ENCODE peak calls at places on chromosomes 3 and 15, in five cellular contexts. One of them, this sample, is unnamed.

GRCh38 chr3:151356791-151357460 is 27.6 kb upstream of the P2RY13 start:
- DNase-seq in GM12878: no peak
- DNase-seq in H1: no peak
- DNase-seq in HepG2: no peak
- DNase-seq in K562: no peak
- DNase-seq in this sample: no peak

GRCh38 chr3:112958749-112959560 is 15.9 kb downstream of the CD200R1 start:
- DNase-seq in HepG2: no peak
- DNase-seq in K562: no peak
- DNase-seq in H1: no peak
- DNase-seq in GM12878: no peak
- DNase-seq in this sample: no peak

GRCh38 chr3:29695201-29695904 is 414.5 kb downstream of the RBMS3 start:
- DNase-seq in H1: no peak
- DNase-seq in GM12878: no peak
- DNase-seq in HepG2: no peak
- DNase-seq in K562: no peak
- DNase-seq in this sample: no peak

GRCh38 chr3:190225186-190225692 is 97.0 kb downstream of the CLDN1 start:
- DNase-seq in H1: no peak
- DNase-seq in K562: no peak
- DNase-seq in HepG2: peak; percentile 29
- DNase-seq in GM12878: no peak
- DNase-seq in this sample: peak; percentile 10

GRCh38 chr15:101694261-101694660 is 30.0 kb downstream of the TARS3 start:
- DNase-seq in H1: no peak
- DNase-seq in K562: no peak
- DNase-seq in HepG2: no peak
- DNase-seq in GM12878: no peak
- DNase-seq in this sample: no peak

GRCh38 chr3:188234172-188234571 is 80.2 kb downstream of the LPP start:
- DNase-seq in GM12878: no peak
- DNase-seq in HepG2: no peak
- DNase-seq in H1: no peak
- DNase-seq in K562: no peak
- DNase-seq in this sample: no peak

GRCh38 chr3:112773864-112774263 is 72.8 kb downstream of the CD200R1L start:
- DNase-seq in HepG2: no peak
- DNase-seq in H1: no peak
- DNase-seq in K562: no peak
- DNase-seq in GM12878: peak; percentile 40
- DNase-seq in this sample: no peak

GRCh38 chr3:27049792-27050191 is 319.4 kb downstream of the NEK10 start:
- DNase-seq in K562: no peak
- DNase-seq in H1: no peak
- DNase-seq in HepG2: no peak
- DNase-seq in GM12878: peak; percentile 3
- DNase-seq in this sample: no peak

GRCh38 chr3:139423232-139423631 is 33.8 kb upstream of the COPB2 start:
- DNase-seq in K562: no peak
- DNase-seq in HepG2: no peak
- DNase-seq in GM12878: no peak
- DNase-seq in H1: no peak
- DNase-seq in this sample: no peak

GRCh38 chr3:170476291-170476690 is 57.6 kb downstream of the CLDN11 start:
- DNase-seq in H1: no peak
- DNase-seq in K562: no peak
- DNase-seq in HepG2: no peak
- DNase-seq in GM12878: no peak
- DNase-seq in this sample: no peak

GRCh38 chr15:61103026-61103425 is 126.1 kb downstream of the RORA start:
- DNase-seq in GM12878: no peak
- DNase-seq in K562: no peak
- DNase-seq in HepG2: no peak
- DNase-seq in H1: no peak
- DNase-seq in this sample: no peak

GRCh38 chr3:13584427-13584891 is 35.5 kb downstream of the FBLN2 start:
- DNase-seq in GM12878: no peak
- DNase-seq in K562: no peak
- DNase-seq in HepG2: no peak
- DNase-seq in H1: no peak
- DNase-seq in this sample: no peak

GRCh38 chr15:85541744-85542143 is 161.3 kb downstream of the AKAP13 start:
- DNase-seq in K562: no peak
- DNase-seq in HepG2: no peak
- DNase-seq in H1: no peak
- DNase-seq in GM12878: no peak
- DNase-seq in this sample: no peak

GRCh38 chr3:43481325-43481860 is 140.4 kb downstream of the ANO10 start:
- DNase-seq in H1: peak; percentile 23
- DNase-seq in K562: no peak
- DNase-seq in HepG2: no peak
- DNase-seq in GM12878: no peak
- DNase-seq in this sample: no peak

GRCh38 chr3:43489918-43490317 is 131.9 kb downstream of the ANO10 start:
- DNase-seq in K562: no peak
- DNase-seq in HepG2: no peak
- DNase-seq in GM12878: no peak
- DNase-seq in H1: no peak
- DNase-seq in this sample: no peak

GRCh38 chr3:43490640-43491185 is 131.1 kb downstream of the ANO10 start:
- DNase-seq in HepG2: no peak
- DNase-seq in GM12878: no peak
- DNase-seq in K562: no peak
- DNase-seq in H1: no peak
- DNase-seq in this sample: no peak

GRCh38 chr3:43484926-43485488 is 136.8 kb downstream of the ANO10 start:
- DNase-seq in HepG2: no peak
- DNase-seq in K562: no peak
- DNase-seq in H1: no peak
- DNase-seq in GM12878: no peak
- DNase-seq in this sample: no peak
- TF ChIP-seq SRF in HepG2: no peak
- TF ChIP-seq SRF in K562: no peak
- TF ChIP-seq SRF in H1: no peak
- TF ChIP-seq SRF in GM12878: no peak
- TF ChIP-seq SRF in this sample: no peak

GRCh38 chr3:52193059-52193458 is 4.9 kb upstream of the ALAS1 start:
- DNase-seq in HepG2: no peak
- DNase-seq in H1: no peak
- DNase-seq in GM12878: no peak
- DNase-seq in K562: no peak
- DNase-seq in this sample: no peak
- TF ChIP-seq SRF in HepG2: no peak
- TF ChIP-seq SRF in H1: no peak
- TF ChIP-seq SRF in GM12878: no peak
- TF ChIP-seq SRF in K562: no peak
- TF ChIP-seq SRF in this sample: no peak

GRCh38 chr3:108940568-108941285 is 13.0 kb downstream of the GUCA1C start:
- DNase-seq in K562: no peak
- DNase-seq in GM12878: no peak
- DNase-seq in H1: no peak
- DNase-seq in HepG2: peak; percentile 2
- DNase-seq in this sample: no peak
- TF ChIP-seq SRF in K562: no peak
- TF ChIP-seq SRF in GM12878: no peak
- TF ChIP-seq SRF in H1: no peak
- TF ChIP-seq SRF in HepG2: no peak
- TF ChIP-seq SRF in this sample: no peak

GRCh38 chr15:38793181-38793580 is 228.6 kb upstream of the RASGRP1 start:
- DNase-seq in H1: no peak
- DNase-seq in GM12878: no peak
- DNase-seq in K562: no peak
- DNase-seq in HepG2: no peak
- DNase-seq in this sample: no peak
- TF ChIP-seq SRF in H1: no peak
- TF ChIP-seq SRF in GM12878: no peak
- TF ChIP-seq SRF in K562: no peak
- TF ChIP-seq SRF in HepG2: no peak
- TF ChIP-seq SRF in this sample: no peak

DNA sequence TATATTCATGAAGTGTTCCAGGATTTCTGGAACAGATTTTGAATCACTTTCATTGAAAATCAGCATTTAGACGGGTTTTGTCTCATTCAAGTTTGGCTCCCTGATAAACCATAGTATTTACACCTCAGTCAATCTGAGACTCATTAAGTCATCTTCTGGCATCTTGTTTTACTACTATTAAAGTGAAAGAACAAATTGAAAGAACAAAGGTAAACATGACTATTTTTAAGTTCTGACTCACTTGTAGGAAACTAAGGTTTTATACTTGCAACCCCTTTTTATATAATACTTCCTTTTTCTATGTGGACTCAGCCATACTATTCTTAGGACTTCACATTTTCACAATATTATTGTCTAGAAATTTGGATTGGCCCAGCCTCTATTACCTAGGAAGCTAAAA is 854.4 kb downstream of the SQOR start:
- DNase-seq in K562: no peak
- DNase-seq in H1: no peak
- DNase-seq in HepG2: no peak
- DNase-seq in GM12878: no peak
- DNase-seq in this sample: no peak
- TF ChIP-seq SRF in K562: no peak
- TF ChIP-seq SRF in H1: no peak
- TF ChIP-seq SRF in HepG2: no peak
- TF ChIP-seq SRF in GM12878: no peak
- TF ChIP-seq SRF in this sample: no peak

This sample was measured in HCT116.